ENCODE peak calls at places on chromosomes 4 and X, in four cellular contexts. B, J, G and K are unnamed samples.

GRCh38 chr4:86898562-86898961 is 6.3 kb upstream of the C4orf36 start:
- DNase-seq in B (peak; percentile 64), J (no peak), G (no peak), K (no peak)

GRCh38 chr4:10974371-10974770 is 289.8 kb upstream of the CLNK start:
- DNase-seq in B (no peak), J (no peak), G (no peak), K (no peak)

GRCh38 chrX:106039920-106040319 is 1.4 kb upstream of the SERPINA7 start:
- DNase-seq in B (peak; percentile 49), J (no peak), G (no peak), K (peak; percentile 7)

GRCh38 chr4:16083217-16084191 is at the start of gene PROM1:
- DNase-seq in B (peak; percentile 85), J (no peak), G (no peak), K (peak; percentile 85)

GRCh38 chr4:82372502-82372873 is 1.3 kb downstream of the HNRNPD start:
- DNase-seq in B (peak; percentile 63), J (no peak), G (peak; percentile 35), K (peak; percentile 69)

GRCh38 chr4:55214172-55214571 is 88.8 kb upstream of the KDR start:
- DNase-seq in B (no peak), J (no peak), G (no peak), K (peak; percentile 36)

GRCh38 chr4:3431446-3431993 is 10.2 kb upstream of the HGFAC start:
- DNase-seq in B (no peak), J (no peak), G (no peak), K (no peak)

GRCh38 chr4:127239902-127240575 is 392.7 kb upstream of the INTU start:
- DNase-seq in B (no peak), J (no peak), G (no peak), K (no peak)

GRCh38 chr4:17155486-17155885 is 257.0 kb upstream of the LDB2 start:
- DNase-seq in B (no peak), J (no peak), G (no peak), K (no peak)

GRCh38 chrX:107686792-107687191 is 58.5 kb downstream of the PRPS1 start:
- DNase-seq in B (peak; percentile 6), J (no peak), G (no peak), K (peak; percentile 73)

GRCh38 chrX:42739258-42739657 is 38.7 kb downstream of the PPP1R2C start:
- DNase-seq in B (no peak), J (no peak), G (no peak), K (no peak)

GRCh38 chr4:25884040-25884788 is 21.4 kb upstream of the SEL1L3 start:
- DNase-seq in B (no peak), J (peak; percentile 6), G (no peak), K (no peak)

GRCh38 chr4:20639346-20639745 is 60.9 kb upstream of the PACRGL start:
- DNase-seq in B (no peak), J (no peak), G (no peak), K (no peak)

GRCh38 chr4:53905281-53905934 is 159.0 kb downstream of the CHIC2 start:
- DNase-seq in B (no peak), J (no peak), G (no peak), K (no peak)

GRCh38 chr4:4524364-4524763 is 17.5 kb downstream of the STX18 start:
- DNase-seq in B (peak; percentile 78), J (no peak), G (no peak), K (no peak)

GRCh38 chrX:139234898-139235297 is 295.6 kb upstream of the F9 start:
- DNase-seq in B (no peak), J (no peak), G (no peak), K (no peak)

GRCh38 chr4:107825072-107825789 is 499 bp downstream of the SGMS2 start:
- DNase-seq in B (peak; percentile 82), J (peak; percentile 80), G (no peak), K (peak; percentile 60)

GRCh38 chrX:136639506-136640176 is 8.3 kb upstream of the CD40LG start:
- DNase-seq in B (no peak), J (no peak), G (no peak), K (no peak)

GRCh38 chr4:96016615-96017299 is 176.9 kb downstream of the PDHA2 start:
- DNase-seq in B (no peak), J (no peak), G (no peak), K (no peak)

GRCh38 chr4:52904421-52904820 is 42.3 kb downstream of the RASL11B start:
- DNase-seq in B (no peak), J (no peak), G (no peak), K (no peak)

DNA sequence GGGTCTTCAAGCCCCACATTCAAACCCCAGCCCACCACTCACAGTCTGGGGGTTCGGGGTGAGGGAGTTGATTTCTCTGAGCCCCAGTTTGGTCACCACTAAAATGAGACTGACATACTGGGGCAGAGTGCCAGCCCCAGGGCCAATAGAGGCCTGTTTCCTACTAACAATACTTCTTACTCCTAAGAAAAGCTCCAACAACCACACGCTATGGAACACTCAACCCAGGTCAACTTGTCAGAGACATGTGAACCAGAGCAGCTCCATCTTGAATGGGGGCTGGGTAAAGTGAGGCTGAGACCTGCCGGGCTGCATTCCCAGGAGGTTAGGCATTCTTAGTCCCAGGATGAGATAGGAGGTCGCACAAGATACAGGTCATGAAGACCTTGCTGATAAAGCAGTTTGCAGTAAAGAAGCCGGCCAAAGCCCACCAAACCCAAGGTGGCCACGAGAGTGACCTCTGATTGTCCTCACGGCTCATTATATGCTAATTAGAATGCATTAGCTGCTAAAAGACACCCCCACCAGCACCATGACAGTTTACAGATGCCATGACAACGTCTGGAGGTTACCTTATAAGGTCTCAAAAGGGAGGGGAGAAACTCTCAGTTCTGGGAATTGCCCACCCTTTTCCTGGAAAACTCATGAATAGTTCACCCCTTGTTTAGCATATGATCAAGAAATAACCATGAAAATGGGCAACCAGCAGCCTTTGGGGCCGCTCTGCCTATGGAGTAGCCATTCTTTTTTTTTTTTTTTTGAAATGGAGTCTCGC is 26.6 kb upstream of the HTRA3 start:
- DNase-seq in B (no peak), J (no peak), G (no peak), K (no peak)
- H3K27ac ChIP-seq in B (no peak overlapping the region), J (peak overlapping the region; percentile 46), G (no peak overlapping the region), K (peak overlapping the region; percentile 73)

GRCh38 chr4:14856927-14857220 is 145.4 kb upstream of the CPEB2 start:
- DNase-seq in B (no peak), J (no peak), G (no peak), K (no peak)

GRCh38 chr4:14850374-14851097 is 151.7 kb upstream of the CPEB2 start:
- DNase-seq in B (no peak), J (no peak), G (no peak), K (no peak)

GRCh38 chr4:14855719-14856075 is 146.6 kb upstream of the CPEB2 start:
- DNase-seq in B (peak; percentile 17), J (no peak), G (no peak), K (no peak)

GRCh38 chr4:14856076-14856926 is 146.0 kb upstream of the CPEB2 start:
- DNase-seq in B (peak; percentile 61), J (no peak), G (no peak), K (peak; percentile 42)

GRCh38 chr4:14853186-14853946 is 148.9 kb upstream of the CPEB2 start:
- DNase-seq in B (no peak), J (no peak), G (no peak), K (no peak)
- H3K27ac ChIP-seq in B (no peak overlapping the region), J (no peak overlapping the region), G (no peak overlapping the region), K (no peak overlapping the region)

DNA sequence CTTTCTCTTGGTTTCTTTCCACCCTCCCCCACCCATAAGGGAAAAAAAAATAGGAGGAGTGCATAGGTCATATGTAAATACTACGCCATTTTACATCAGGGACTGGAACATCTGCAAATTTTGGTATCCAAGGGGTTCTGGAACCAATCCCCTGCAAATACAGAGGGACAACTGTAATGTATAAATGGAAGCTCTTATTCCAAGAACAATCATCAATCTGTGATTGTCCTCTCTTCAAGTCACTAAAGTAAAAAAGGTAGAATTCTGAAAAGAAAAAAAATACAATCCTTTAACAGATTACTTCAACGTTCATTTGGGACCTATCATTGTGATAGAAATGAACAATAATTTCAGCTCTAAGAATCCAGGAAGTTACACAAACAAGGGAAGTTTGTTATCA is 13.6 kb downstream of the PPA2 start:
- DNase-seq in B (no peak), J (no peak), G (no peak), K (no peak)
- H3K27ac ChIP-seq in B (no peak overlapping the region), J (no peak overlapping the region), G (no peak overlapping the region), K (no peak overlapping the region)

DNA sequence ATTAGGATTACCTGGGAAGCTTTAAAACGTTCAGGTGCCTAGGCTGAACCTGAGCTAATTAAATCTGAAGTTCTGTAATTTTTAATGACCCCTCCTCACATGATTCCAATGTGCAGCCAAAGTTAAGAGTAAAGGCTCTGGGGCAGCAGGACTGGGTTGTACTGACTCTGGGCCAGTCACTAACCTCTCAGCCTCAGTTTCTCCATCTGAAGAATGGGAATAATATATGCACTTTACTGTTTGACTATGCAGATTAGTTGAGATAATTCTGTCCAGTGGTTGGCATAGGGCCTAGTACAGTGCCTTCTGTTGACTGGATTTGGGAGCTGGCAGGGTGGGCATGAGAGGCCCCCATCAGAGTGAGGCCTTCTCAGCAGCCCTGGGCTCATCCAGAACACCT is 6.6 kb upstream of the MGST2 start:
- DNase-seq in B (no peak), J (no peak), G (no peak), K (no peak)
- H3K27ac ChIP-seq in B (no peak overlapping the region), J (peak overlapping the region; percentile 78), G (no peak overlapping the region), K (no peak overlapping the region)

DNA sequence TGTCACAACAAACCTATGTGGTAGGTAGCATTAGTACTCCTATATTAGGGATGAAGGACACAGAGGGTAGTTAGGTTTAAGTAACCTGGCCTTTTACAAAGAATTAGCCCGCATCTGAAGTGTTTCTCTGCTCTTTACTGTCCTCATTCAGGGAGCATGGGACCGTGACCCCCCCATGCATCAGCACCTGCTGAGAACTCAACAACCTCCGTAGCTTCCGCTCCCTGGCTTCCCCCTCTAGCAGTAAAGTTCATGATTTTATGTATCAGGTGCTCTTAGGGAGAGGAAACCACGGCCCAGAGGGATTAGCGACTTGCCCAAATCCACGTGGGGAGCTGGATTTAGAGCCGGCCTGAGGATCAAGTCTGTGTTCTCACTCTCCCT is 284.6 kb upstream of the GATB start:
- DNase-seq in B (no peak), J (no peak), G (peak; percentile 24), K (no peak)
- H3K27ac ChIP-seq in B (no peak overlapping the region), J (no peak overlapping the region), G (no peak overlapping the region), K (no peak overlapping the region)

DNA sequence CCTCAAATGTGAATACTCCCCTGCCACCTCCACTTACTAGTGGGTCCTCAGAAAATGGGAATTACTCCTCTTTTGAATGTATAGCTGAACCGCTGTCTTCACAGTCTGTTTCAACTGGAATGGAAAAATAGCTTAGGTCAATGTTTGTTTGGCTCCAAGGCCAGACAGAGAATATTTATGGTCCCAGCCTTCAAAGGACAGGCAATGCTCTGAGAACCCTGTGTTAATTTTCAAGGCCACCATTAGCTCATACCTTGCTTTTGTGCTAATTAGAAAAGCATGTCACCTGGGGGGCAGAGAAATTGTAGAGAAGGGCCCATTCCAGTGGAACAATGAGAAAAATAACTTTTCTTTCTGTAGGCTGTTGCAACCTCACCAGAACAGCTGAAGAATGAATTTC is 4.6 kb upstream of the MORF4L2 start:
- DNase-seq in B (no peak), J (no peak), G (no peak), K (no peak)
- H3K27ac ChIP-seq in B (no peak overlapping the region), J (no peak overlapping the region), G (no peak overlapping the region), K (no peak overlapping the region)

GRCh38 chr4:138111462-138112000 is 130.6 kb downstream of the SLC7A11 start:
- DNase-seq in B (peak; percentile 72), J (no peak), G (no peak), K (peak; percentile 83)
- H3K27ac ChIP-seq in B (no peak overlapping the region), J (no peak overlapping the region), G (no peak overlapping the region), K (peak overlapping the region; percentile 90)